ENCODE peak calls at places on chromosomes 4 and X, in five cellular contexts. W is mucosa of descending colon, M is vagina, F is lower lobe of right lung, B is astrocyte. K is an unnamed sample.

GRCh38 chr4:90215286-90215685 is 88.1 kb downstream of the CCSER1 start:
- DNase-seq in F (no peak), M (no peak), B (no peak), W (no peak), K (no peak)

GRCh38 chr4:168221298-168221697 is 97.3 kb downstream of the DDX60 start:
- DNase-seq in M (no peak), F (no peak), W (no peak), B (peak; percentile 68), K (no peak)

GRCh38 chr4:48704091-48704802 is 75.8 kb downstream of the FRYL start:
- DNase-seq in W (no peak), M (no peak), F (no peak), B (no peak), K (no peak)

GRCh38 chrX:42978655-42979379 is 200.9 kb upstream of the PPP1R2C start:
- DNase-seq in M (no peak), F (no peak), W (no peak), B (peak; percentile 33), K (no peak)

GRCh38 chr4:185730849-185731608 is 81.0 kb downstream of the SORBS2 start:
- DNase-seq in W (no peak), B (no peak), M (no peak), F (no peak), K (peak; percentile 50)

GRCh38 chr4:172851534-172851933 is 317.1 kb upstream of the GALNT7 start:
- DNase-seq in F (no peak), B (peak; percentile 3), W (no peak), M (no peak), K (no peak)

GRCh38 chr4:109410776-109411175 is 22.8 kb upstream of the SEC24B start:
- DNase-seq in F (no peak), M (no peak), W (no peak), B (peak; percentile 73), K (no peak)

GRCh38 chr4:78734451-78735003 is 41.6 kb upstream of the BMP2K start:
- DNase-seq in F (no peak), M (no peak), W (no peak), B (no peak), K (peak; percentile 26)

GRCh38 chr4:87543835-87544461 is 14.8 kb upstream of the SPARCL1 start:
- DNase-seq in F (no peak), W (peak; percentile 10), M (peak; percentile 65), B (peak; percentile 33), K (no peak)

GRCh38 chrX:154317391-154318000 is 21.9 kb downstream of the TKTL1 start:
- DNase-seq in F (no peak), W (peak; percentile 25), B (no peak), M (no peak), K (no peak)

GRCh38 chrX:17376381-17377046 is 1.5 kb downstream of the NHS start:
- DNase-seq in M (no peak), F (no peak), B (no peak), W (no peak), K (peak; percentile 3)

GRCh38 chr4:168782439-168782838 is 227.6 kb downstream of the CBR4 start:
- DNase-seq in F (no peak), B (no peak), W (no peak), M (no peak), K (no peak)

GRCh38 chrX:45274576-45274975 is 73.9 kb upstream of the DIPK2B start:
- DNase-seq in M (no peak), W (no peak), F (no peak), B (peak; percentile 48), K (no peak)

GRCh38 chrX:68503830-68504229 is 5.0 kb downstream of the YIPF6 start:
- DNase-seq in F (no peak), B (no peak), W (no peak), M (no peak), K (no peak)

GRCh38 chr4:19455196-19455595 is 796.5 kb upstream of the SLIT2 start:
- DNase-seq in M (no peak), W (no peak), B (no peak), F (no peak), K (no peak)

GRCh38 chrX:75155454-75155829 is 641 bp downstream of the ABCB7 start:
- DNase-seq in F (no peak), M (no peak), W (peak; percentile 1), B (no peak), K (peak; percentile 3)

GRCh38 chrX:20116575-20117240 is at the start of gene MAP7D2:
- DNase-seq in W (no peak), F (no peak), B (no peak), M (no peak), K (no peak)

GRCh38 chr4:213971-214370 is 89.7 kb downstream of the ZNF718 start:
- DNase-seq in B (no peak), M (no peak), W (no peak), F (no peak), K (no peak)

GRCh38 chrX:7446815-7447214 is 298.9 kb upstream of the PUDP start:
- DNase-seq in W (no peak), F (no peak), B (no peak), M (no peak), K (no peak)

GRCh38 chr4:60588556-60588955 is 611.6 kb upstream of the ADGRL3 start:
- DNase-seq in B (no peak), F (no peak), W (no peak), M (no peak), K (no peak)

GRCh38 chr4:136690363-136690762 is 841.9 kb downstream of the PCDH18 start:
- DNase-seq in F (no peak), M (no peak), B (peak; percentile 10), W (peak; percentile 19), K (no peak)

GRCh38 chrX:129932792-129933321 is 26.9 kb downstream of the UTP14A start:
- DNase-seq in M (no peak), W (peak; percentile 34), B (no peak), F (peak; percentile 48), K (peak; percentile 28)

GRCh38 chrX:149512225-149512885 is 7.2 kb upstream of the IDS start:
- DNase-seq in W (peak; percentile 72), F (peak; percentile 52), B (no peak), M (no peak), K (no peak)

GRCh38 chr4:119550857-119551532 is 77.6 kb downstream of the PDE5A start:
- DNase-seq in W (no peak), B (peak; percentile 67), M (no peak), F (no peak), K (no peak)

GRCh38 chrX:31435592-31435991 is 363.8 kb upstream of the FTHL17 start:
- DNase-seq in W (peak; percentile 70), F (no peak), M (no peak), B (peak; percentile 32), K (no peak)

GRCh38 chrX:129593137-129593536 is 53.1 kb downstream of the OCRL start:
- DNase-seq in F (no peak), W (peak; percentile 28), B (no peak), M (peak; percentile 60), K (no peak)

GRCh38 chr4:80279751-80280150 is 13.3 kb downstream of the FGF5 start:
- DNase-seq in W (no peak), M (no peak), F (no peak), B (no peak), K (no peak)

GRCh38 chrX:54423161-54423888 is 16.9 kb upstream of the TSR2 start:
- DNase-seq in F (no peak), M (no peak), W (peak; percentile 2), B (no peak), K (no peak)

GRCh38 chrX:68842781-68843581 is 14.2 kb downstream of the EFNB1 start:
- DNase-seq in M (no peak), W (peak; percentile 52), B (peak; percentile 49), F (peak; percentile 58), K (no peak)

GRCh38 chrX:103157511-103158316 is 57.2 kb upstream of the BEX4 start:
- DNase-seq in W (peak; percentile 40), B (peak; percentile 18), M (no peak), F (no peak), K (no peak)

GRCh38 chr4:13654158-13654797 is 26.8 kb upstream of the BOD1L1 start:
- DNase-seq in M (no peak), B (peak; percentile 34), W (peak; percentile 88), F (peak; percentile 86), K (peak; percentile 64)

GRCh38 chr4:158020734-158021346 is 152.0 kb downstream of the GASK1B start:
- DNase-seq in B (peak; percentile 98), W (no peak), M (no peak), F (no peak), K (no peak)

GRCh38 chrX:105837227-105837626 is 14.9 kb downstream of the NRK start:
- DNase-seq in B (peak; percentile 86), F (no peak), M (no peak), W (peak; percentile 11), K (no peak)

GRCh38 chr4:165440415-165440882 is 61.6 kb downstream of the CPE start:
- DNase-seq in F (no peak), M (no peak), W (no peak), B (peak; percentile 90), K (no peak)

GRCh38 chrX:24672701-24673190 is 21.0 kb upstream of the POLA1 start:
- DNase-seq in F (no peak), W (no peak), M (no peak), B (no peak), K (no peak)

GRCh38 chr4:68336530-68336929 is 13.4 kb downstream of the YTHDC1 start:
- DNase-seq in F (no peak), B (no peak), W (no peak), M (no peak), K (no peak)
- H3K36me3 ChIP-seq in F (peaks cover 67% of the 10 kb centered on the region), B (peaks cover 36% of the 10 kb centered on the region), W (no peaks in the 10 kb centered on the region), M (no peaks in the 10 kb centered on the region), K (peaks cover 2% of the 10 kb centered on the region)

GRCh38 chr4:38164346-38164745 is 204.1 kb downstream of the PTTG2 start:
- DNase-seq in F (no peak), W (no peak), B (no peak), M (no peak), K (no peak)

GRCh38 chr4:38163216-38164006 is 203.2 kb downstream of the PTTG2 start:
- DNase-seq in B (peak; percentile 83), M (no peak), F (no peak), W (no peak), K (no peak)

GRCh38 chr4:38166768-38167167 is 206.6 kb downstream of the PTTG2 start:
- DNase-seq in W (no peak), M (no peak), B (no peak), F (no peak), K (no peak)

GRCh38 chr4:38169524-38169923 is 209.3 kb downstream of the PTTG2 start:
- DNase-seq in F (no peak), M (no peak), W (peak; percentile 67), B (no peak), K (no peak)

GRCh38 chr4:38166082-38166481 is 205.9 kb downstream of the PTTG2 start:
- DNase-seq in W (no peak), F (no peak), B (no peak), M (no peak), K (no peak)
- TF ChIP-seq CTCF in W (no peak), F (no peak), B (no peak), M (no peak), K (no peak)

DNA sequence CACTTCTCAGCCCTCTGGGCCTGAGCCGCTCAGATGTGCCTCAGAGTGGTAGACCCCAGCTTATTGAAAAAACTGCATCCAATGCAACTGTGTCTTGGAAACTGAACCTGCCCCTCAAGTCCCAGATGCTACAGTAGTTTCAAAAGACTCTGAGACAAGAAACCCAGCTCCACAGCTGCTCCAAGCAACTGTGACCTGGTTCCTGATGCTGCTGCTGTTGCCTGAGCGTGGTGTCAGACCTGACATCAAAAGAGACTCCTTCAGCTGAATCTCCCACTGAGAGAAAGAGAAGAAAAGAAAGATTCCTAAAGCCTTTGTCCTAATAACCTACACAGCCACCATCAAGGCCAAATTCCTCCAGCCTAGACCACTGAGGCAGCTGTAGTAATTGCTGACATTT is 630.1 kb downstream of the STIM2 start:
- DNase-seq in B (no peak), F (no peak), M (no peak), W (no peak), K (no peak)
- H3K36me3 ChIP-seq in B (no peaks in the 10 kb centered on the region), F (no peaks in the 10 kb centered on the region), M (no peaks in the 10 kb centered on the region), W (no peaks in the 10 kb centered on the region), K (no peaks in the 10 kb centered on the region)

GRCh38 chrX:120308959-120309872 is 2.0 kb downstream of the TMEM255A start:
- DNase-seq in B (peak; percentile 65), F (peak; percentile 74), M (no peak), W (peak; percentile 54), K (peak; percentile 75)
- TF ChIP-seq CTCF in B (peak; percentile 11), F (peak; percentile 39), M (peak; percentile 23), W (no peak), K (peak; percentile 74)